ENCODE peak calls at places on chromosome 4, in eight cellular contexts. T, B, Z, M, C, V, G and W are unnamed samples.

GRCh38 chr4:130306566-130306965 is 1210.6 kb downstream of the C4orf33 start:
- DNase-seq in T (no peak), B (no peak), Z (peak), M (no peak), C (peak), V (no peak), G (no peak), W (no peak)

GRCh38 chr4:169612869-169613859 is 781 bp upstream of the NEK1 start:
- DNase-seq in T (peak), B (peak), Z (peak), M (peak), C (peak), V (no peak), G (no peak), W (peak)

GRCh38 chr4:154720123-154720522 is 23.7 kb upstream of the LRAT start:
- DNase-seq in T (no peak), B (no peak), Z (no peak), M (no peak), C (no peak), V (no peak), G (no peak), W (no peak)

GRCh38 chr4:5416637-5417036 is 291.7 kb downstream of the EVC2 start:
- DNase-seq in T (no peak), B (no peak), Z (no peak), M (no peak), C (no peak), V (no peak), G (no peak), W (no peak)

GRCh38 chr4:2478220-2478619 is 9.3 kb downstream of the RNF4 start:
- DNase-seq in T (no peak), B (no peak), Z (no peak), M (no peak), C (no peak), V (no peak), G (no peak), W (no peak)

GRCh38 chr4:139913398-139913990 is 240.5 kb downstream of the MAML3 start:
- DNase-seq in T (peak), B (no peak), Z (no peak), M (no peak), C (peak), V (no peak), G (no peak), W (peak)

GRCh38 chr4:140243345-140243753 is 89.4 kb upstream of the MAML3 start:
- DNase-seq in T (peak), B (no peak), Z (no peak), M (peak), C (peak), V (no peak), G (no peak), W (no peak)

GRCh38 chr4:75726577-75726976 is 2.2 kb downstream of the USO1 start:
- DNase-seq in T (no peak), B (no peak), Z (no peak), M (no peak), C (no peak), V (no peak), G (no peak), W (no peak)

GRCh38 chr4:79848329-79848728 is 224.7 kb downstream of the ANTXR2 start:
- DNase-seq in T (no peak), B (no peak), Z (no peak), M (no peak), C (no peak), V (no peak), G (no peak), W (no peak)

GRCh38 chr4:77501851-77502250 is 103.8 kb upstream of the CXCL13 start:
- DNase-seq in T (no peak), B (no peak), Z (no peak), M (no peak), C (no peak), V (no peak), G (no peak), W (no peak)

GRCh38 chr4:82678046-82678445 is 116.3 kb upstream of the TMEM150C start:
- DNase-seq in T (no peak), B (no peak), Z (no peak), M (no peak), C (no peak), V (no peak), G (no peak), W (no peak)
- TF ChIP-seq CTCF in T (no peak), B (no peak), Z (no peak), M (no peak), C (no peak), V (no peak), G (no peak), W (no peak)

GRCh38 chr4:121379276-121379675 is 1.5 kb downstream of the QRFPR start:
- DNase-seq in T (no peak), B (no peak), Z (no peak), M (no peak), C (no peak), V (no peak), G (no peak), W (no peak)

GRCh38 chr4:121377065-121377464 is 3.8 kb downstream of the QRFPR start:
- DNase-seq in T (no peak), B (no peak), Z (no peak), M (no peak), C (no peak), V (no peak), G (no peak), W (no peak)

GRCh38 chr4:121376541-121376940 is 4.3 kb downstream of the QRFPR start:
- DNase-seq in T (no peak), B (no peak), Z (no peak), M (peak), C (no peak), V (no peak), G (no peak), W (no peak)

GRCh38 chr4:121380448-121381147 is at the start of gene QRFPR:
- DNase-seq in T (no peak), B (no peak), Z (peak), M (no peak), C (peak), V (peak), G (no peak), W (no peak)

DNA sequence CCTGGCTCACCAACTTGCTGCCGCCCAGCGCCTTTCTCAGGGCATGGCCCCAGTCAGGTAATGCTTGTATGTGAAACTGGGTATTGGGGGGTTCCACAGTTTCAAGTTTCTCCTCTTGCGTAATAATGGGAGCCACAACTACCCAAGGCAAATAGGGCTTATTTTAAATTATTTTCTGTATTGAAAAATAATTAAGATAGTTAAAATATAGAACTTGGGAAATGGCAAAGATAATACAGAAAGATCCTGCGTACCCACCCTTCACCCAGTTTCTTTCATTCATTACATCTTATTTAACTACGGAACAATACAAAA is 287 bp upstream of the QRFPR start:
- DNase-seq in T (no peak), B (no peak), Z (no peak), M (no peak), C (no peak), V (no peak), G (no peak), W (no peak)
- TF ChIP-seq CTCF in T (no peak), B (no peak), Z (no peak), M (no peak), C (no peak), V (no peak), G (no peak), W (no peak)

DNA sequence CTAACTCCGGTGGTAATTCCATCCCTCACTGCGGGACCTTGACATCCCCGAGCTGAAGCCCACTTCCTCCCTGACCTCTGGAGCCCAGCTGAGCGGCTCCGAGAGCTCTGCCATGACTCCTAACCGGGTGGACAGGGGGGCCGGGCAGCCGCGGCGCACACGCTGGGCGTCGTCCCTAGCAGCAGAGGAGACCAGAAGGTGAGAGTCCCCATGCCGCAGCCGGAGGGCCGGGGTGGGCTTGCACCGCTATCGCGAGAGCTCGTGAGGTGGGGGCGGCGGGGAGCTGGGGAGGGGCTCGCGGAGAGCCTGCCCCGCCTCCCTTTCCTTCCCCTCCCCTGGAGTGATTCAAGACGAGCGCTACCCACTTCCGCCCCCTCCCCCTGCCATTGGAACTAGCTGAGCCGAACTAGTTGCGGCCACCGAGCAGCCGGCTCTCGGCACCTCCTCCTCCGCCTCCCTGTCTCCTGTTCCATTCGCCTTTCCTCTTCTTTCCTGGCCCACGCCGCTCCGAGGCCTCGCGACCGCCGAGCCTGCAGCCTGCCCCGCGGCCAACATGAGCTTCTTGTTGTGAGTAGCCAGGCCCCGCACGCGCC is at the start of gene MOB1B:
- DNase-seq in T (peak), B (peak), Z (peak), M (peak), C (peak), V (peak), G (peak), W (peak)
- TF ChIP-seq CTCF in T (peak), B (peak), Z (no peak), M (peak), C (peak), V (no peak), G (peak), W (peak)

GRCh38 chr4:10438924-10439323 is 18.3 kb downstream of the ZNF518B start:
- DNase-seq in T (no peak), B (no peak), Z (no peak), M (no peak), C (no peak), V (no peak), G (no peak), W (no peak)

GRCh38 chr4:10442976-10443375 is 14.2 kb downstream of the ZNF518B start:
- DNase-seq in T (no peak), B (no peak), Z (no peak), M (no peak), C (no peak), V (no peak), G (no peak), W (no peak)

GRCh38 chr4:10441512-10441911 is 15.7 kb downstream of the ZNF518B start:
- DNase-seq in T (no peak), B (no peak), Z (no peak), M (no peak), C (no peak), V (no peak), G (no peak), W (no peak)

DNA sequence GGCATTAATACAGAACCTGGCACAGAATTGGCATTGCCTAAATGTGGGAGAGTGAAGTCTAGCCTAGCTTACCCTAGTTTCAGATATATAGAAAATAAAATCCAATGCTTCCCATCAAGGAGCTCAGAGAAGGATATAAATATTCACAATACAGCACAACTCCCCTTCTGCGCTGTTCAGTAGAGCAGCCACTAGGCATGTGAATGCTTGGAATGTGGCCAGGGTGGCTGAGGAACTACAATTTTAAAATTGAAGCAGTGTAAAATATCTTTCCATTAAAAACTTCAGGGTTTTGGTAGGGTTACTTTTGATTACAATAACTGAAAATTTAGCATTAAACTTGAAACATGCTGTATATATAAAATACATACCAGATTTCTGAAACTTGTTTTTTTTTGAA is 19.5 kb downstream of the ZNF518B start:
- DNase-seq in T (no peak), B (no peak), Z (no peak), M (no peak), C (no peak), V (no peak), G (no peak), W (no peak)
- TF ChIP-seq CTCF in T (no peak), B (no peak), Z (no peak), M (no peak), C (no peak), V (no peak), G (no peak), W (no peak)

GRCh38 chr4:4248036-4248884 is at the start of gene TMEM128:
- DNase-seq in T (peak), B (peak), Z (peak), M (peak), C (peak), V (peak), G (peak), W (peak)
- TF ChIP-seq CTCF in T (peak), B (peak), Z (no peak), M (no peak), C (no peak), V (no peak), G (peak), W (peak)